ENCODE peak calls at places on chromosomes 4 and X, in five cellular contexts. C, T, U, I and E are unnamed samples.

GRCh38 chrX:51569561-51569960 is 49.2 kb downstream of the CENPVL3 start:
- DNase-seq in I (peak; percentile 42), U (no peak), T (no peak), C (no peak), E (no peak)

GRCh38 chrX:17525762-17526555 is 151.0 kb downstream of the NHS start:
- DNase-seq in I (no peak), C (no peak), U (no peak), T (no peak), E (no peak)

GRCh38 chr4:129246850-129247542 is 151.0 kb downstream of the C4orf33 start:
- DNase-seq in T (no peak), U (no peak), C (no peak), I (no peak), E (no peak)

GRCh38 chr4:113289736-113290135 is 240.3 kb downstream of the ANK2 start:
- DNase-seq in U (no peak), I (no peak), C (no peak), T (no peak), E (no peak)

GRCh38 chrX:54386314-54386713 is 28.5 kb upstream of the WNK3 start:
- DNase-seq in C (no peak), T (no peak), I (peak; percentile 14), U (no peak), E (no peak)

GRCh38 chr4:108483077-108483476 is 137.3 kb upstream of the RPL34 start:
- DNase-seq in T (peak; percentile 65), U (no peak), I (no peak), C (no peak), E (no peak)

GRCh38 chr4:43374352-43374751 is 481.8 kb downstream of the GRXCR1 start:
- DNase-seq in U (no peak), T (no peak), C (no peak), I (no peak), E (no peak)

GRCh38 chr4:144906181-144906895 is 191.7 kb downstream of the ANAPC10 start:
- DNase-seq in I (peak; percentile 47), T (peak; percentile 32), C (no peak), U (no peak), E (no peak)

GRCh38 chr4:5632571-5632970 is 75.8 kb downstream of the EVC2 start:
- DNase-seq in T (no peak), I (no peak), C (no peak), U (no peak), E (no peak)

GRCh38 chrX:77427586-77427985 is 19.6 kb upstream of the FGF16 start:
- DNase-seq in T (no peak), I (no peak), U (no peak), C (no peak), E (no peak)

GRCh38 chrX:132795211-132795610 is 163.2 kb downstream of the HS6ST2 start:
- DNase-seq in U (no peak), I (no peak), C (no peak), T (no peak), E (no peak)

GRCh38 chr4:165330071-165330470 is 2.6 kb downstream of the MSMO1 start:
- DNase-seq in U (no peak), I (no peak), C (no peak), T (no peak), E (no peak)

GRCh38 chr4:89303177-89303576 is 4.4 kb downstream of the GPRIN3 start:
- DNase-seq in C (peak; percentile 58), U (no peak), T (peak; percentile 94), I (no peak), E (no peak)

GRCh38 chr4:73922766-73923630 is 53.8 kb downstream of the CXCL1 start:
- DNase-seq in I (peak; percentile 83), U (no peak), C (no peak), T (peak; percentile 31), E (no peak)

GRCh38 chrX:134623293-134624045 is 34.8 kb downstream of the PLAC1 start:
- DNase-seq in C (no peak), I (peak; percentile 56), T (no peak), U (no peak), E (no peak)

GRCh38 chr4:79598801-79599200 is 190.8 kb upstream of the GK2 start:
- DNase-seq in C (no peak), I (no peak), U (no peak), T (no peak), E (peak; percentile 76)

GRCh38 chrX:135425566-135425965 is 3.8 kb downstream of the SMIM10L2A start:
- DNase-seq in I (no peak), U (no peak), C (no peak), T (no peak), E (no peak)

GRCh38 chrX:24870143-24870542 is 145.6 kb downstream of the ARX start:
- DNase-seq in U (no peak), T (no peak), C (no peak), I (peak; percentile 33), E (no peak)

GRCh38 chr4:601612-602558 is 23.5 kb upstream of the PDE6B start:
- DNase-seq in T (no peak), C (no peak), I (no peak), U (no peak), E (no peak)

GRCh38 chr4:81314897-81315470 is 100.0 kb upstream of the PRKG2 start:
- DNase-seq in T (no peak), I (peak; percentile 5), U (no peak), C (no peak), E (no peak)

GRCh38 chrX:135973548-135974278 is at the start of gene MMGT1:
- DNase-seq in T (peak; percentile 73), U (peak; percentile 69), I (peak; percentile 85), C (peak; percentile 87), E (peak; percentile 94)

GRCh38 chrX:43679778-43680177 is 23.7 kb downstream of the MAOA start:
- DNase-seq in T (no peak), I (peak; percentile 50), U (no peak), C (no peak), E (no peak)

GRCh38 chrX:20361890-20362262 is 95.2 kb upstream of the RPS6KA3 start:
- DNase-seq in U (no peak), T (no peak), I (peak; percentile 63), C (no peak), E (no peak)

GRCh38 chr4:56858302-56858644 is 36.8 kb upstream of the SPINK2 start:
- DNase-seq in I (no peak), U (no peak), T (no peak), C (no peak), E (no peak)

GRCh38 chr4:104693601-104694201 is 199.0 kb upstream of the CXXC4 start:
- DNase-seq in T (peak; percentile 19), C (no peak), I (peak; percentile 64), U (no peak), E (no peak)
- TF ChIP-seq CTCF in T (peak; percentile 52), C (peak; percentile 36), I (peak; percentile 69), U (no peak), E (no peak)

DNA sequence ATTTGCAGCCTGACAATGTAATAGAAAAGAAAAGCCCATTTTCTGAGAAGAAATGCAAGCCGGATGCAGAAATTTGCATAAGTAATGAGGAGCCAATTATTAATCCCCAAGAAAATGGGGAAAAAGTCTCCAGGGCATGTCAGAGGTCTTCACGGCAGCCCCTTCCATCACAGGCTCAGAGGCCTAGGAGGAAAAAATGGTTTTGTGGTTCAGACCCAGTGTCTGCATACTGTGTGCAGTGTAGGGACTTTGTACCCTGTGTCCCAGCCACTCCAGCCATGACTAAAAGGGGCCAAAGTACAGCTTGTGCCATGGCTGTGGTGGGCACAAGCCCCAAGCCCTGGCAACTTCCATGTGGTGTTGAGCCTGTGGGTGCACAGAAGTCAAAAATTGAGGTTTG is 92.2 kb downstream of the SH3BGRL start:
- DNase-seq in U (no peak), C (no peak), T (no peak), I (no peak), E (no peak)
- H3K9me3 ChIP-seq in U (no peaks in the 10 kb centered on the region), C (no peaks in the 10 kb centered on the region), T (no peaks in the 10 kb centered on the region), I (peaks cover 7% of the 10 kb centered on the region), E (no peaks in the 10 kb centered on the region)

GRCh38 chrX:104098151-104098808 is 14.0 kb upstream of the ZCCHC18 start:
- DNase-seq in U (no peak), C (peak; percentile 35), I (peak; percentile 66), T (peak; percentile 70), E (peak; percentile 75)
- TF ChIP-seq CTCF in U (peak; percentile 64), C (peak; percentile 45), I (peak; percentile 68), T (peak; percentile 63), E (peak; percentile 37)

DNA sequence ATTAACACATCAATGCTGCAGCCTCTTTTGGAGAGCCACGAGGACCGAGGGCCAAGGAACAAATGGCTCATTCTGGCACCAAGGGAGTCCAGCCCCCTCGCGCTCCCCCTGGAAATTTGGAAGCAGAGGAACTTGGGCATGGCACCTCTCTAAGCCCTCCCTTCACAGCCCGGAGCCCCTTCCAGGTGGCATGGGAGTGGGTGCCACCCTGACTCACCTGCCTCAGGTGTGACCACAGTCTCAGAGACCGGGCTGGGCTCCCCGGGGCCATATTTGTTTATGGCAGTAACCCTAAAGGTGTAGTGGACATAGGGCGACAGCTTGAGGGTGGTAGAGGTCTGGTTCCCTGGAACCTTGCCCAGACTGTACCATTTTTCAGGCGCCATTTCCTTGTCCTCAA is 18.8 kb downstream of the L1CAM start:
- DNase-seq in U (no peak), C (no peak), T (no peak), I (no peak), E (no peak)
- H3K9me3 ChIP-seq in U (no peaks in the 10 kb centered on the region), C (no peaks in the 10 kb centered on the region), T (no peaks in the 10 kb centered on the region), I (no peaks in the 10 kb centered on the region), E (no peaks in the 10 kb centered on the region)

GRCh38 chr4:22531226-22531625 is 15.4 kb upstream of the ADGRA3 start:
- DNase-seq in C (peak; percentile 18), I (no peak), U (no peak), T (no peak), E (no peak)
- TF ChIP-seq CTCF in C (no peak), I (no peak), U (no peak), T (no peak), E (no peak)

GRCh38 chrX:13638826-13639225 is 14.1 kb upstream of the TCEANC start:
- DNase-seq in U (no peak), C (no peak), I (no peak), T (no peak), E (no peak)

DNA sequence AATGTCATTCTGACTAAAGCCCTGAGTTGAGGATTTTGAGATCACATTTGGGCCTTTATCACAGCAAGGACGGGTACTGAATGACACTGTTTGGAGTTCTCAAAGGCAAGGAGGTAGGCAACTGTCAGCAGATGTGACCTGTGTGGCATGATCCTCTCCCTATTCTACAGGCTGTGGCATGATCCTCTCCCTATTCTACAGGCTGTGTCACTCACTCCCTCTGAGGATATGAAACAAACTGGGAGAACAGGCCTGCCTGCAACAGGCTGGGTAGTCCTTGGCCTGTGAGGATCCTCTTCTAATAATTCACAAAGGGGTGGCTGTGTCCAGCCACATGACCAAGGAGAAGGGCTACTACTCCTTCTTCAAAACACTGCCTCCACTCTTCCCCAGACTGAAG is 14.9 kb upstream of the TCEANC start:
- DNase-seq in T (no peak), U (no peak), C (no peak), I (no peak), E (no peak)
- H3K9me3 ChIP-seq in T (no peaks in the 10 kb centered on the region), U (no peaks in the 10 kb centered on the region), C (no peaks in the 10 kb centered on the region), I (no peaks in the 10 kb centered on the region), E (no peaks in the 10 kb centered on the region)